ENCODE peak calls at places on chromosomes 12 and 14, in five cellular contexts. One of them, this sample, is unnamed.

GRCh38 chr12:66367015-66367667 is 64.8 kb downstream of the HELB start:
- DNase-seq in H54: no peak
- DNase-seq in pancreas: no peak
- DNase-seq in iPS-NIHi11: no peak
- DNase-seq in NCI-H1436: no peak
- DNase-seq in this sample: no peak

GRCh38 chr12:113850309-113851056 is 115.6 kb downstream of the RBM19 start:
- DNase-seq in H54: no peak
- DNase-seq in pancreas: no peak
- DNase-seq in iPS-NIHi11: no peak
- DNase-seq in NCI-H1436: no peak
- DNase-seq in this sample: peak; percentile 31

GRCh38 chr12:121957831-121958515 is 39.6 kb downstream of the CFAP251 start:
- DNase-seq in H54: no peak
- DNase-seq in pancreas: no peak
- DNase-seq in iPS-NIHi11: no peak
- DNase-seq in NCI-H1436: no peak
- DNase-seq in this sample: no peak

GRCh38 chr12:131116437-131117117 is 162.9 kb downstream of the ADGRD1 start:
- DNase-seq in H54: no peak
- DNase-seq in pancreas: peak; percentile 53
- DNase-seq in iPS-NIHi11: peak; percentile 83
- DNase-seq in NCI-H1436: no peak
- DNase-seq in this sample: peak; percentile 52

GRCh38 chr12:128863957-128864356 is 10.7 kb downstream of the GLT1D1 start:
- DNase-seq in H54: no peak
- DNase-seq in pancreas: no peak
- DNase-seq in iPS-NIHi11: no peak
- DNase-seq in NCI-H1436: no peak
- DNase-seq in this sample: no peak

GRCh38 chr12:34397591-34398365 is 375.5 kb downstream of the ALG10 start:
- DNase-seq in H54: no peak
- DNase-seq in pancreas: peak; percentile 27
- DNase-seq in iPS-NIHi11: peak; percentile 1
- DNase-seq in NCI-H1436: no peak
- DNase-seq in this sample: no peak

GRCh38 chr12:81815611-81816010 is 56.5 kb upstream of the PPFIA2 start:
- DNase-seq in H54: no peak
- DNase-seq in pancreas: no peak
- DNase-seq in iPS-NIHi11: no peak
- DNase-seq in NCI-H1436: no peak
- DNase-seq in this sample: no peak

GRCh38 chr12:91836696-91837095 is 308.9 kb downstream of the BTG1 start:
- DNase-seq in H54: no peak
- DNase-seq in pancreas: no peak
- DNase-seq in iPS-NIHi11: no peak
- DNase-seq in NCI-H1436: no peak
- DNase-seq in this sample: no peak

GRCh38 chr14:44317433-44317746 is 189.7 kb downstream of the FSCB start:
- DNase-seq in H54: no peak
- DNase-seq in pancreas: no peak
- DNase-seq in iPS-NIHi11: no peak
- DNase-seq in NCI-H1436: no peak
- DNase-seq in this sample: no peak

GRCh38 chr14:101962503-101962874 is 1.9 kb upstream of the DYNC1H1 start:
- DNase-seq in H54: peak; percentile 86
- DNase-seq in pancreas: peak; percentile 77
- DNase-seq in iPS-NIHi11: no peak
- DNase-seq in NCI-H1436: peak; percentile 63
- DNase-seq in this sample: no peak

GRCh38 chr14:98961191-98961590 is 310.8 kb downstream of the BCL11B start:
- DNase-seq in H54: no peak
- DNase-seq in pancreas: no peak
- DNase-seq in iPS-NIHi11: no peak
- DNase-seq in NCI-H1436: no peak
- DNase-seq in this sample: no peak

GRCh38 chr14:95956601-95957460 is 80.2 kb downstream of the TUNAR start:
- DNase-seq in H54: no peak
- DNase-seq in pancreas: no peak
- DNase-seq in iPS-NIHi11: no peak
- DNase-seq in NCI-H1436: no peak
- DNase-seq in this sample: no peak

GRCh38 chr12:18482601-18483120 is 221.3 kb downstream of the PIK3C2G start:
- DNase-seq in H54: no peak
- DNase-seq in pancreas: no peak
- DNase-seq in iPS-NIHi11: no peak
- DNase-seq in NCI-H1436: no peak
- DNase-seq in this sample: no peak

GRCh38 chr14:99127651-99128167 is 144.3 kb downstream of the BCL11B start:
- DNase-seq in H54: no peak
- DNase-seq in pancreas: no peak
- DNase-seq in iPS-NIHi11: no peak
- DNase-seq in NCI-H1436: no peak
- DNase-seq in this sample: no peak

GRCh38 chr12:101969-102878 is 35.7 kb downstream of the IQSEC3 start:
- DNase-seq in H54: peak; percentile 43
- DNase-seq in pancreas: no peak
- DNase-seq in iPS-NIHi11: peak; percentile 57
- DNase-seq in NCI-H1436: peak; percentile 28
- DNase-seq in this sample: no peak

GRCh38 chr14:51780006-51780692 is 80.3 kb upstream of the GNG2 start:
- DNase-seq in H54: peak; percentile 31
- DNase-seq in pancreas: peak; percentile 81
- DNase-seq in iPS-NIHi11: peak; percentile 80
- DNase-seq in NCI-H1436: peak; percentile 80
- DNase-seq in this sample: peak; percentile 85

GRCh38 chr14:68853749-68854148 is 60.9 kb upstream of the ZFP36L1 start:
- DNase-seq in H54: no peak
- DNase-seq in pancreas: no peak
- DNase-seq in iPS-NIHi11: no peak
- DNase-seq in NCI-H1436: no peak
- DNase-seq in this sample: no peak

GRCh38 chr14:51044961-51045360 is 49.9 kb downstream of the TRIM9 start:
- DNase-seq in H54: no peak
- DNase-seq in pancreas: no peak
- DNase-seq in iPS-NIHi11: no peak
- DNase-seq in NCI-H1436: no peak
- DNase-seq in this sample: no peak

GRCh38 chr14:83196235-83196634 is 1662.6 kb upstream of the SEL1L start:
- DNase-seq in H54: no peak
- DNase-seq in pancreas: no peak
- DNase-seq in iPS-NIHi11: no peak
- DNase-seq in NCI-H1436: no peak
- DNase-seq in this sample: no peak

GRCh38 chr12:112945515-112945914 is 7.2 kb downstream of the OAS3 start:
- DNase-seq in H54: no peak
- DNase-seq in pancreas: no peak
- DNase-seq in iPS-NIHi11: no peak
- DNase-seq in NCI-H1436: no peak
- DNase-seq in this sample: no peak

GRCh38 chr12:93174048-93174447 is 203.7 kb upstream of the NUDT4 start:
- DNase-seq in H54: no peak
- DNase-seq in pancreas: no peak
- DNase-seq in iPS-NIHi11: no peak
- DNase-seq in NCI-H1436: no peak
- DNase-seq in this sample: no peak

GRCh38 chr14:33839193-33840076 is 111.4 kb downstream of the EGLN3 start:
- DNase-seq in H54: peak; percentile 37
- DNase-seq in pancreas: peak; percentile 64
- DNase-seq in iPS-NIHi11: peak; percentile 62
- DNase-seq in NCI-H1436: peak; percentile 49
- DNase-seq in this sample: peak; percentile 62

GRCh38 chr12:64373204-64373603 is 17.4 kb downstream of the C12orf56 start:
- DNase-seq in H54: no peak
- DNase-seq in pancreas: no peak
- DNase-seq in iPS-NIHi11: no peak
- DNase-seq in NCI-H1436: no peak
- DNase-seq in this sample: no peak

GRCh38 chr12:12560587-12561304 is 1.9 kb downstream of the DUSP16 start:
- DNase-seq in H54: peak; percentile 35
- DNase-seq in pancreas: no peak
- DNase-seq in iPS-NIHi11: no peak
- DNase-seq in NCI-H1436: peak; percentile 42
- DNase-seq in this sample: peak; percentile 78

GRCh38 chr12:46386360-46386867 is 13.8 kb upstream of the SLC38A2 start:
- DNase-seq in H54: no peak
- DNase-seq in pancreas: no peak
- DNase-seq in iPS-NIHi11: no peak
- DNase-seq in NCI-H1436: no peak
- DNase-seq in this sample: no peak

GRCh38 chr12:129605666-129606065 is 298.2 kb downstream of the TMEM132D start:
- DNase-seq in H54: no peak
- DNase-seq in pancreas: no peak
- DNase-seq in iPS-NIHi11: no peak
- DNase-seq in NCI-H1436: no peak
- DNase-seq in this sample: no peak

GRCh38 chr12:86719381-86719780 is 463.2 kb upstream of the MGAT4C start:
- DNase-seq in H54: no peak
- DNase-seq in pancreas: no peak
- DNase-seq in iPS-NIHi11: no peak
- DNase-seq in NCI-H1436: no peak
- DNase-seq in this sample: no peak

GRCh38 chr14:104093366-104094055 is 8.0 kb downstream of the ASPG start:
- DNase-seq in H54: no peak
- DNase-seq in pancreas: no peak
- DNase-seq in iPS-NIHi11: no peak
- DNase-seq in NCI-H1436: no peak
- DNase-seq in this sample: no peak

GRCh38 chr14:95431199-95432145 is 85.0 kb downstream of the SYNE3 start:
- DNase-seq in H54: no peak
- DNase-seq in pancreas: no peak
- DNase-seq in iPS-NIHi11: peak; percentile 63
- DNase-seq in NCI-H1436: no peak
- DNase-seq in this sample: no peak

GRCh38 chr14:22657861-22658260 is 13.7 kb upstream of the OR6J1 start:
- DNase-seq in H54: no peak
- DNase-seq in pancreas: no peak
- DNase-seq in iPS-NIHi11: no peak
- DNase-seq in NCI-H1436: no peak
- DNase-seq in this sample: no peak

GRCh38 chr12:7289743-7290142 is 14.1 kb upstream of the ACSM4 start:
- DNase-seq in H54: no peak
- DNase-seq in pancreas: no peak
- DNase-seq in iPS-NIHi11: no peak
- DNase-seq in NCI-H1436: no peak
- DNase-seq in this sample: no peak

GRCh38 chr12:1591543-1591942 is 2.8 kb downstream of the FBXL14 start:
- DNase-seq in H54: no peak
- DNase-seq in pancreas: no peak
- DNase-seq in iPS-NIHi11: no peak
- DNase-seq in NCI-H1436: no peak
- DNase-seq in this sample: no peak

GRCh38 chr12:27817761-27818160 is 37.7 kb upstream of the MANSC4 start:
- DNase-seq in H54: no peak
- DNase-seq in pancreas: no peak
- DNase-seq in iPS-NIHi11: no peak
- DNase-seq in NCI-H1436: no peak
- DNase-seq in this sample: no peak

GRCh38 chr12:56271031-56271430 is 4.3 kb downstream of the COQ10A start:
- DNase-seq in H54: no peak
- DNase-seq in pancreas: no peak
- DNase-seq in iPS-NIHi11: peak; percentile 65
- DNase-seq in NCI-H1436: no peak
- DNase-seq in this sample: no peak

GRCh38 chr14:89425931-89426330 is 8.9 kb upstream of the FOXN3 start:
- DNase-seq in H54: peak; percentile 35
- DNase-seq in pancreas: no peak
- DNase-seq in iPS-NIHi11: no peak
- DNase-seq in NCI-H1436: no peak
- DNase-seq in this sample: no peak

GRCh38 chr14:22159049-22159448 is 430.0 kb downstream of the DAD1 start:
- DNase-seq in H54: no peak
- DNase-seq in pancreas: no peak
- DNase-seq in iPS-NIHi11: peak; percentile 22
- DNase-seq in NCI-H1436: no peak
- DNase-seq in this sample: no peak

This sample was measured in uterus.